ENCODE peak calls at places on chromosomes 5 and 9, in ten cellular contexts. One of them, this sample, is unnamed.

GRCh38 chr5:172929371-172929838 is 29.8 kb upstream of the RPL26L1 start:
- DNase-seq in GM12891: no peak
- DNase-seq in stimulated activated CD4-positive, alpha-beta T cell treated with anti-CD3 and anti-CD28 coated beads, Interleukin-2, amount 100 ng/mL, for 48 hours: no peak
- DNase-seq in T-helper 2 cell: no peak
- DNase-seq in stimulated activated CD8-positive, alpha-beta memory T cell treated with anti-CD3 and anti-CD28 coated beads, Interleukin-4, amount 100 ng/mL, for 1 hour: no peak
- DNase-seq in neural crest cell: no peak
- DNase-seq in NCI-H524 treated with DMSO at 0.1 percent for 48 hours: no peak
- DNase-seq in BJ: peak; percentile 95
- DNase-seq in non-pigmented ciliary epithelial cell: peak; percentile 78
- DNase-seq in RKO: peak; percentile 67
- DNase-seq in this sample: no peak

GRCh38 chr9:126516936-126517750 is 96.6 kb upstream of the LMX1B start:
- DNase-seq in GM12891: peak; percentile 52
- DNase-seq in stimulated activated CD4-positive, alpha-beta T cell treated with anti-CD3 and anti-CD28 coated beads, Interleukin-2, amount 100 ng/mL, for 48 hours: peak; percentile 39
- DNase-seq in T-helper 2 cell: no peak
- DNase-seq in stimulated activated CD8-positive, alpha-beta memory T cell treated with anti-CD3 and anti-CD28 coated beads, Interleukin-4, amount 100 ng/mL, for 1 hour: no peak
- DNase-seq in neural crest cell: peak; percentile 41
- DNase-seq in NCI-H524 treated with DMSO at 0.1 percent for 48 hours: peak; percentile 15
- DNase-seq in BJ: peak; percentile 89
- DNase-seq in non-pigmented ciliary epithelial cell: peak; percentile 30
- DNase-seq in RKO: peak; percentile 37
- DNase-seq in this sample: peak; percentile 72

GRCh38 chr5:68227532-68228160 is 12.1 kb downstream of the PIK3R1 start:
- DNase-seq in GM12891: no peak
- DNase-seq in stimulated activated CD4-positive, alpha-beta T cell treated with anti-CD3 and anti-CD28 coated beads, Interleukin-2, amount 100 ng/mL, for 48 hours: no peak
- DNase-seq in T-helper 2 cell: no peak
- DNase-seq in stimulated activated CD8-positive, alpha-beta memory T cell treated with anti-CD3 and anti-CD28 coated beads, Interleukin-4, amount 100 ng/mL, for 1 hour: no peak
- DNase-seq in neural crest cell: no peak
- DNase-seq in NCI-H524 treated with DMSO at 0.1 percent for 48 hours: no peak
- DNase-seq in BJ: no peak
- DNase-seq in non-pigmented ciliary epithelial cell: no peak
- DNase-seq in RKO: no peak
- DNase-seq in this sample: no peak

GRCh38 chr9:69877852-69878507 is 57.4 kb downstream of the CFAP95 start:
- DNase-seq in GM12891: peak; percentile 2
- DNase-seq in stimulated activated CD4-positive, alpha-beta T cell treated with anti-CD3 and anti-CD28 coated beads, Interleukin-2, amount 100 ng/mL, for 48 hours: no peak
- DNase-seq in T-helper 2 cell: no peak
- DNase-seq in stimulated activated CD8-positive, alpha-beta memory T cell treated with anti-CD3 and anti-CD28 coated beads, Interleukin-4, amount 100 ng/mL, for 1 hour: no peak
- DNase-seq in neural crest cell: no peak
- DNase-seq in NCI-H524 treated with DMSO at 0.1 percent for 48 hours: no peak
- DNase-seq in BJ: no peak
- DNase-seq in non-pigmented ciliary epithelial cell: no peak
- DNase-seq in RKO: peak; percentile 45
- DNase-seq in this sample: no peak

GRCh38 chr9:35253075-35253474 is 91.3 kb downstream of the UNC13B start:
- DNase-seq in GM12891: no peak
- DNase-seq in stimulated activated CD4-positive, alpha-beta T cell treated with anti-CD3 and anti-CD28 coated beads, Interleukin-2, amount 100 ng/mL, for 48 hours: no peak
- DNase-seq in T-helper 2 cell: no peak
- DNase-seq in stimulated activated CD8-positive, alpha-beta memory T cell treated with anti-CD3 and anti-CD28 coated beads, Interleukin-4, amount 100 ng/mL, for 1 hour: no peak
- DNase-seq in neural crest cell: no peak
- DNase-seq in NCI-H524 treated with DMSO at 0.1 percent for 48 hours: no peak
- DNase-seq in BJ: no peak
- DNase-seq in non-pigmented ciliary epithelial cell: no peak
- DNase-seq in RKO: no peak
- DNase-seq in this sample: no peak

GRCh38 chr5:103774736-103775135 is 212.1 kb upstream of the NUDT12 start:
- DNase-seq in GM12891: no peak
- DNase-seq in stimulated activated CD4-positive, alpha-beta T cell treated with anti-CD3 and anti-CD28 coated beads, Interleukin-2, amount 100 ng/mL, for 48 hours: no peak
- DNase-seq in T-helper 2 cell: no peak
- DNase-seq in stimulated activated CD8-positive, alpha-beta memory T cell treated with anti-CD3 and anti-CD28 coated beads, Interleukin-4, amount 100 ng/mL, for 1 hour: no peak
- DNase-seq in neural crest cell: no peak
- DNase-seq in NCI-H524 treated with DMSO at 0.1 percent for 48 hours: no peak
- DNase-seq in BJ: peak; percentile 26
- DNase-seq in non-pigmented ciliary epithelial cell: peak; percentile 26
- DNase-seq in RKO: peak; percentile 51
- DNase-seq in this sample: no peak

GRCh38 chr5:139058121-139058520 is 140.0 kb downstream of the SIL1 start:
- DNase-seq in GM12891: no peak
- DNase-seq in stimulated activated CD4-positive, alpha-beta T cell treated with anti-CD3 and anti-CD28 coated beads, Interleukin-2, amount 100 ng/mL, for 48 hours: no peak
- DNase-seq in T-helper 2 cell: no peak
- DNase-seq in stimulated activated CD8-positive, alpha-beta memory T cell treated with anti-CD3 and anti-CD28 coated beads, Interleukin-4, amount 100 ng/mL, for 1 hour: no peak
- DNase-seq in neural crest cell: no peak
- DNase-seq in NCI-H524 treated with DMSO at 0.1 percent for 48 hours: no peak
- DNase-seq in BJ: peak; percentile 23
- DNase-seq in non-pigmented ciliary epithelial cell: no peak
- DNase-seq in RKO: no peak
- DNase-seq in this sample: no peak

GRCh38 chr9:91933556-91934352 is 16.3 kb downstream of the ROR2 start:
- DNase-seq in GM12891: no peak
- DNase-seq in stimulated activated CD4-positive, alpha-beta T cell treated with anti-CD3 and anti-CD28 coated beads, Interleukin-2, amount 100 ng/mL, for 48 hours: no peak
- DNase-seq in T-helper 2 cell: no peak
- DNase-seq in stimulated activated CD8-positive, alpha-beta memory T cell treated with anti-CD3 and anti-CD28 coated beads, Interleukin-4, amount 100 ng/mL, for 1 hour: no peak
- DNase-seq in neural crest cell: no peak
- DNase-seq in NCI-H524 treated with DMSO at 0.1 percent for 48 hours: no peak
- DNase-seq in BJ: no peak
- DNase-seq in non-pigmented ciliary epithelial cell: no peak
- DNase-seq in RKO: no peak
- DNase-seq in this sample: no peak

GRCh38 chr9:89956331-89956730 is 351.5 kb downstream of the GADD45G start:
- DNase-seq in GM12891: no peak
- DNase-seq in stimulated activated CD4-positive, alpha-beta T cell treated with anti-CD3 and anti-CD28 coated beads, Interleukin-2, amount 100 ng/mL, for 48 hours: no peak
- DNase-seq in T-helper 2 cell: no peak
- DNase-seq in stimulated activated CD8-positive, alpha-beta memory T cell treated with anti-CD3 and anti-CD28 coated beads, Interleukin-4, amount 100 ng/mL, for 1 hour: no peak
- DNase-seq in neural crest cell: no peak
- DNase-seq in NCI-H524 treated with DMSO at 0.1 percent for 48 hours: no peak
- DNase-seq in BJ: no peak
- DNase-seq in non-pigmented ciliary epithelial cell: no peak
- DNase-seq in RKO: no peak
- DNase-seq in this sample: no peak

GRCh38 chr5:54563083-54563761 is 45.7 kb downstream of the SNX18 start:
- DNase-seq in GM12891: no peak
- DNase-seq in stimulated activated CD4-positive, alpha-beta T cell treated with anti-CD3 and anti-CD28 coated beads, Interleukin-2, amount 100 ng/mL, for 48 hours: no peak
- DNase-seq in T-helper 2 cell: no peak
- DNase-seq in stimulated activated CD8-positive, alpha-beta memory T cell treated with anti-CD3 and anti-CD28 coated beads, Interleukin-4, amount 100 ng/mL, for 1 hour: no peak
- DNase-seq in neural crest cell: no peak
- DNase-seq in NCI-H524 treated with DMSO at 0.1 percent for 48 hours: no peak
- DNase-seq in BJ: no peak
- DNase-seq in non-pigmented ciliary epithelial cell: no peak
- DNase-seq in RKO: no peak
- DNase-seq in this sample: no peak

GRCh38 chr5:164296603-164297080 is 791.2 kb downstream of the MAT2B start:
- DNase-seq in GM12891: no peak
- DNase-seq in stimulated activated CD4-positive, alpha-beta T cell treated with anti-CD3 and anti-CD28 coated beads, Interleukin-2, amount 100 ng/mL, for 48 hours: no peak
- DNase-seq in T-helper 2 cell: no peak
- DNase-seq in stimulated activated CD8-positive, alpha-beta memory T cell treated with anti-CD3 and anti-CD28 coated beads, Interleukin-4, amount 100 ng/mL, for 1 hour: no peak
- DNase-seq in neural crest cell: peak; percentile 32
- DNase-seq in NCI-H524 treated with DMSO at 0.1 percent for 48 hours: no peak
- DNase-seq in BJ: no peak
- DNase-seq in non-pigmented ciliary epithelial cell: no peak
- DNase-seq in RKO: no peak
- DNase-seq in this sample: no peak

GRCh38 chr9:14415947-14416346 is 102.0 kb upstream of the NFIB start:
- DNase-seq in GM12891: no peak
- DNase-seq in stimulated activated CD4-positive, alpha-beta T cell treated with anti-CD3 and anti-CD28 coated beads, Interleukin-2, amount 100 ng/mL, for 48 hours: no peak
- DNase-seq in T-helper 2 cell: no peak
- DNase-seq in stimulated activated CD8-positive, alpha-beta memory T cell treated with anti-CD3 and anti-CD28 coated beads, Interleukin-4, amount 100 ng/mL, for 1 hour: no peak
- DNase-seq in neural crest cell: no peak
- DNase-seq in NCI-H524 treated with DMSO at 0.1 percent for 48 hours: no peak
- DNase-seq in BJ: no peak
- DNase-seq in non-pigmented ciliary epithelial cell: peak; percentile 55
- DNase-seq in RKO: peak; percentile 33
- DNase-seq in this sample: no peak

GRCh38 chr9:114930063-114930812 is at the start of gene TNFSF8:
- DNase-seq in GM12891: no peak
- DNase-seq in stimulated activated CD4-positive, alpha-beta T cell treated with anti-CD3 and anti-CD28 coated beads, Interleukin-2, amount 100 ng/mL, for 48 hours: peak; percentile 49
- DNase-seq in T-helper 2 cell: peak; percentile 23
- DNase-seq in stimulated activated CD8-positive, alpha-beta memory T cell treated with anti-CD3 and anti-CD28 coated beads, Interleukin-4, amount 100 ng/mL, for 1 hour: peak; percentile 41
- DNase-seq in neural crest cell: peak; percentile 4
- DNase-seq in NCI-H524 treated with DMSO at 0.1 percent for 48 hours: no peak
- DNase-seq in BJ: no peak
- DNase-seq in non-pigmented ciliary epithelial cell: no peak
- DNase-seq in RKO: no peak
- DNase-seq in this sample: no peak

GRCh38 chr5:98333921-98334320 is 439.5 kb upstream of the RGMB start:
- DNase-seq in GM12891: no peak
- DNase-seq in stimulated activated CD4-positive, alpha-beta T cell treated with anti-CD3 and anti-CD28 coated beads, Interleukin-2, amount 100 ng/mL, for 48 hours: no peak
- DNase-seq in T-helper 2 cell: no peak
- DNase-seq in stimulated activated CD8-positive, alpha-beta memory T cell treated with anti-CD3 and anti-CD28 coated beads, Interleukin-4, amount 100 ng/mL, for 1 hour: no peak
- DNase-seq in neural crest cell: no peak
- DNase-seq in NCI-H524 treated with DMSO at 0.1 percent for 48 hours: no peak
- DNase-seq in BJ: no peak
- DNase-seq in non-pigmented ciliary epithelial cell: no peak
- DNase-seq in RKO: no peak
- DNase-seq in this sample: no peak

GRCh38 chr9:21788752-21789151 is 13.7 kb upstream of the MTAP start:
- DNase-seq in GM12891: no peak
- DNase-seq in stimulated activated CD4-positive, alpha-beta T cell treated with anti-CD3 and anti-CD28 coated beads, Interleukin-2, amount 100 ng/mL, for 48 hours: no peak
- DNase-seq in T-helper 2 cell: no peak
- DNase-seq in stimulated activated CD8-positive, alpha-beta memory T cell treated with anti-CD3 and anti-CD28 coated beads, Interleukin-4, amount 100 ng/mL, for 1 hour: no peak
- DNase-seq in neural crest cell: no peak
- DNase-seq in NCI-H524 treated with DMSO at 0.1 percent for 48 hours: no peak
- DNase-seq in BJ: no peak
- DNase-seq in non-pigmented ciliary epithelial cell: no peak
- DNase-seq in RKO: no peak
- DNase-seq in this sample: no peak

GRCh38 chr5:96096724-96097123 is 135.1 kb upstream of the ELL2 start:
- DNase-seq in GM12891: no peak
- DNase-seq in stimulated activated CD4-positive, alpha-beta T cell treated with anti-CD3 and anti-CD28 coated beads, Interleukin-2, amount 100 ng/mL, for 48 hours: no peak
- DNase-seq in T-helper 2 cell: no peak
- DNase-seq in stimulated activated CD8-positive, alpha-beta memory T cell treated with anti-CD3 and anti-CD28 coated beads, Interleukin-4, amount 100 ng/mL, for 1 hour: no peak
- DNase-seq in neural crest cell: no peak
- DNase-seq in NCI-H524 treated with DMSO at 0.1 percent for 48 hours: no peak
- DNase-seq in BJ: no peak
- DNase-seq in non-pigmented ciliary epithelial cell: no peak
- DNase-seq in RKO: no peak
- DNase-seq in this sample: no peak

GRCh38 chr9:96852676-96853075 is 1.6 kb downstream of the ZNF782 start:
- DNase-seq in GM12891: no peak
- DNase-seq in stimulated activated CD4-positive, alpha-beta T cell treated with anti-CD3 and anti-CD28 coated beads, Interleukin-2, amount 100 ng/mL, for 48 hours: no peak
- DNase-seq in T-helper 2 cell: no peak
- DNase-seq in stimulated activated CD8-positive, alpha-beta memory T cell treated with anti-CD3 and anti-CD28 coated beads, Interleukin-4, amount 100 ng/mL, for 1 hour: no peak
- DNase-seq in neural crest cell: no peak
- DNase-seq in NCI-H524 treated with DMSO at 0.1 percent for 48 hours: no peak
- DNase-seq in BJ: no peak
- DNase-seq in non-pigmented ciliary epithelial cell: no peak
- DNase-seq in RKO: peak; percentile 52
- DNase-seq in this sample: no peak

GRCh38 chr9:73565026-73565425 is 413.4 kb downstream of the ANXA1 start:
- DNase-seq in GM12891: no peak
- DNase-seq in stimulated activated CD4-positive, alpha-beta T cell treated with anti-CD3 and anti-CD28 coated beads, Interleukin-2, amount 100 ng/mL, for 48 hours: no peak
- DNase-seq in T-helper 2 cell: no peak
- DNase-seq in stimulated activated CD8-positive, alpha-beta memory T cell treated with anti-CD3 and anti-CD28 coated beads, Interleukin-4, amount 100 ng/mL, for 1 hour: no peak
- DNase-seq in neural crest cell: no peak
- DNase-seq in NCI-H524 treated with DMSO at 0.1 percent for 48 hours: no peak
- DNase-seq in BJ: no peak
- DNase-seq in non-pigmented ciliary epithelial cell: peak; percentile 36
- DNase-seq in RKO: no peak
- DNase-seq in this sample: no peak

GRCh38 chr5:143481697-143482531 is 78.4 kb upstream of the NR3C1 start:
- DNase-seq in GM12891: no peak
- DNase-seq in stimulated activated CD4-positive, alpha-beta T cell treated with anti-CD3 and anti-CD28 coated beads, Interleukin-2, amount 100 ng/mL, for 48 hours: no peak
- DNase-seq in T-helper 2 cell: no peak
- DNase-seq in stimulated activated CD8-positive, alpha-beta memory T cell treated with anti-CD3 and anti-CD28 coated beads, Interleukin-4, amount 100 ng/mL, for 1 hour: no peak
- DNase-seq in neural crest cell: no peak
- DNase-seq in NCI-H524 treated with DMSO at 0.1 percent for 48 hours: no peak
- DNase-seq in BJ: no peak
- DNase-seq in non-pigmented ciliary epithelial cell: no peak
- DNase-seq in RKO: no peak
- DNase-seq in this sample: no peak